ENCODE peak calls at places on chromosomes 4 and X, in six cellular contexts. K is breast epithelium, T is right lobe of liver, G is A549, L is prostate gland, N is GM12892. O is an unnamed sample.
A peak's percentile ranks its signal among the peaks of the same experiment; 100 is the strongest.

GRCh38 chr4:159639924-159640323 is 537.0 kb downstream of the RAPGEF2 start:
- DNase-seq in K (no peak), T (no peak), G (no peak), L (no peak), N (no peak), O (no peak)

GRCh38 chrX:119423631-119424030 is 24.5 kb downstream of the SLC25A43 start:
- DNase-seq in K (no peak), T (no peak), G (no peak), L (no peak), N (no peak), O (no peak)

GRCh38 chrX:150507251-150507856 is 61.1 kb upstream of the MTM1 start:
- DNase-seq in K (no peak), T (peak; percentile 65), G (no peak), L (no peak), N (no peak), O (no peak)

GRCh38 chr4:1471443-1472147 is 65.4 kb upstream of the NKX1-1 start:
- DNase-seq in K (peak; percentile 22), T (peak; percentile 37), G (no peak), L (no peak), N (no peak), O (no peak)

GRCh38 chr4:36244257-36245084 is at the start of gene ARAP2:
- DNase-seq in K (peak; percentile 59), T (peak; percentile 71), G (peak; percentile 15), L (peak; percentile 73), N (peak; percentile 60), O (peak; percentile 57)

GRCh38 chrX:124280294-124280902 is 52.1 kb upstream of the TEX13D start:
- DNase-seq in K (no peak), T (no peak), G (no peak), L (no peak), N (no peak), O (no peak)

GRCh38 chr4:75037253-75037652 is 104.3 kb downstream of the PARM1 start:
- DNase-seq in K (no peak), T (no peak), G (no peak), L (no peak), N (no peak), O (no peak)

GRCh38 chr4:80362578-80363181 is 27.1 kb downstream of the CFAP299 start:
- DNase-seq in K (no peak), T (no peak), G (no peak), L (no peak), N (no peak), O (peak; percentile 29)

GRCh38 chrX:139875831-139876230 is 57.0 kb downstream of the ATP11C start:
- DNase-seq in K (no peak), T (no peak), G (no peak), L (no peak), N (no peak), O (no peak)

GRCh38 chr4:184453402-184454160 is 20.8 kb downstream of the IRF2 start:
- DNase-seq in K (no peak), T (no peak), G (no peak), L (peak; percentile 27), N (peak; percentile 30), O (no peak)

GRCh38 chr4:19214591-19214990 is 1037.1 kb upstream of the SLIT2 start:
- DNase-seq in K (no peak), T (no peak), G (no peak), L (no peak), N (no peak), O (no peak)

GRCh38 chr4:32261196-32261595 is 1541.0 kb downstream of the PCDH7 start:
- DNase-seq in K (no peak), T (no peak), G (no peak), L (no peak), N (no peak), O (no peak)

GRCh38 chr4:8747896-8748575 is 123.6 kb downstream of the HMX1 start:
- DNase-seq in K (peak; percentile 39), T (no peak), G (no peak), L (no peak), N (no peak), O (no peak)

GRCh38 chr4:168589154-168589553 is 92.3 kb downstream of the PALLD start:
- DNase-seq in K (no peak), T (no peak), G (peak; percentile 46), L (peak; percentile 20), N (no peak), O (peak; percentile 11)

GRCh38 chr4:80071643-80072606 is 1.1 kb downstream of the ANTXR2 start:
- DNase-seq in K (peak; percentile 52), T (peak; percentile 70), G (no peak), L (peak; percentile 44), N (peak; percentile 6), O (peak; percentile 27)

GRCh38 chrX:74535211-74535621 is 79.2 kb downstream of the RLIM start:
- DNase-seq in K (no peak), T (no peak), G (no peak), L (peak; percentile 4), N (no peak), O (peak; percentile 0)

GRCh38 chr4:107824367-107825071 is at the start of gene SGMS2:
- DNase-seq in K (peak; percentile 89), T (peak; percentile 87), G (peak; percentile 68), L (peak; percentile 92), N (peak; percentile 13), O (peak; percentile 17)

GRCh38 chr4:175339100-175339707 is 421.0 kb downstream of the ADAM29 start:
- DNase-seq in K (no peak), T (no peak), G (no peak), L (no peak), N (no peak), O (no peak)

DNA sequence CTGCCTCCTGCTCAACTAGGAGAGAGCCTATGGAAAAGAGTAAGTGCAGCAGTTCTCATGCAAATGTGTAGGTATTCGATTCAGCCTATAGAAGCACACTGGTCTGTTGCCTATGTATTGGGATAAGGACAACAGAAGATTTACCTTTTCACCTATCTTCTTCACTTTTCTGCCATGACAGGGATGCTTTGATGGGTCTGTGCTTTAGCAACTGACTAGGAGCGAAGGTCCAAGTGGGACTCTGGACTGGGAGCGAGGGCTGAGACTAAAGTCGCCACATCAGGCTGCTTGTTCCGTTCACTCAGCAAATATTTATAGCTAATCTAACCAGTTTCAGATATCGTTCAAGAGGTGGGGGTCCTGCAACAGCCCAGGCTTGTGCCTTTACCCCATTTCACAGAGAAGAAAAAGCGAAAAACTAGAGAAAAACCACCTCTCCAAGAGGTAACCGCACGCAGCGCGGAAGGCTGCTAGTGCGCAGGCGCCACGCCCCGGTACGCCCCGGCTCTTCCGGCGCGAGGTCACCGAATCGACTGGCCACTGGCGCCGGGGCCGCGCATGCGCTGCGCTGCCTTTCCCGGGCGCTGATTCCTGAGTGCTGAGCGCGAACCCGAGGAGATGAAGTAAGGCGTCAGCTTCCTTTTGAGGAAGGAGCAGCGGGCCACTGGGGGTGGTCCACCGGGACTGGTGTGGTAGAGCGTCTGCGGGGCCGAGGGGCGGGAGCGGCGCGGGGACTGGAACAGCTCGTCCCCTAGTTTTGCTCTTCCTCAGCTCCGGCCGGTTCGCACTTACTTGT is at the start of gene RBMX2:
- DNase-seq in K (peak; percentile 58), T (peak; percentile 80), G (peak; percentile 88), L (peak; percentile 46), N (peak; percentile 72), O (peak; percentile 80)
- TF ChIP-seq POLR2A in K (no peak), T (peak; percentile 37), G (peak; percentile 69), L (peak; percentile 39), N (peak; percentile 73), O (peak; percentile 78)

DNA sequence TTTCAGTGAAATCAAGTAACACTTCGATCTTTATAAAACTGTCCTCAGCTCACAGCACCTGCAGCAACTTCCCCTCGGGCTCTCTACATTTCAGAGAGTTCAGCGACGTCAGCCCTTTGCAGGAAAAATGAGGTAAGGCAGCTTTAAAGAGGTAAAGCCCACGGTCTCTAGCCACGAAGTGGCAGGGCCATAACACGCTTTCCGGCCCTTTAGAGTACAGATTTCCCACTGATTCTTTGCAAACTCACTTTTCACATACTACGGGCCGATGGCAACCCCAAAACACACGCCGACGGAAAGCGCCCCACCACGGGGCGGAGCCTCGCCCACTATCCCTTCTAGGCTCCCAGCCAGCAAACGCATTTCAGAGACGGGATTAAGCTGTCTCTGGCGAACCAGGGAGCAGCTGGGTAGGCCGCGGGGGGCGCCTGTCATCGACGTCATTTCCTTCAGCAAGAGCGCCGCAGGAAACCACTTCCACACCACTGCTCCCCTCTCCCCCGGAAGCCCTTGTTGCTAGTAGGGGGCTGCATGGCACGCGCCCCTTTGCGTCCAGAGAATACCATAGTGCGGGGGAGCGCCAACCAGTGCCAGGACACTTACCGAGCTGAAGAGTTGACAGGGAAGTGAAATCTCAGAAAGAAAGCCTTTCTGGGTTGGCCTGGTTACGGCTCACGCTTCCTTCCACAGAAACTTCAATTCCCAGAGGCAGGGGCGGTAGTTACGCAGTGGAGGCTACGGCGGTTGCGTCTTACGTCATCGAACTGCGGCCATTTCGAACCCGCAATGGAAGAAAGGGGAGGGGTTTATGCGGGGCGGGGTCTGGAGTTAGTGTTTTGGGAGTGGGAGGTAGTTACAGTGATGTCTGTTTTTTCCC is at the start of gene TRMT10A:
- DNase-seq in K (peak; percentile 95), T (peak; percentile 99), G (peak; percentile 70), L (peak; percentile 97), N (peak; percentile 72), O (peak; percentile 97)
- TF ChIP-seq POLR2A in K (peak; percentile 60), T (peak; percentile 83), G (peak; percentile 22), L (peak; percentile 37), N (peak; percentile 75), O (peak; percentile 85)

DNA sequence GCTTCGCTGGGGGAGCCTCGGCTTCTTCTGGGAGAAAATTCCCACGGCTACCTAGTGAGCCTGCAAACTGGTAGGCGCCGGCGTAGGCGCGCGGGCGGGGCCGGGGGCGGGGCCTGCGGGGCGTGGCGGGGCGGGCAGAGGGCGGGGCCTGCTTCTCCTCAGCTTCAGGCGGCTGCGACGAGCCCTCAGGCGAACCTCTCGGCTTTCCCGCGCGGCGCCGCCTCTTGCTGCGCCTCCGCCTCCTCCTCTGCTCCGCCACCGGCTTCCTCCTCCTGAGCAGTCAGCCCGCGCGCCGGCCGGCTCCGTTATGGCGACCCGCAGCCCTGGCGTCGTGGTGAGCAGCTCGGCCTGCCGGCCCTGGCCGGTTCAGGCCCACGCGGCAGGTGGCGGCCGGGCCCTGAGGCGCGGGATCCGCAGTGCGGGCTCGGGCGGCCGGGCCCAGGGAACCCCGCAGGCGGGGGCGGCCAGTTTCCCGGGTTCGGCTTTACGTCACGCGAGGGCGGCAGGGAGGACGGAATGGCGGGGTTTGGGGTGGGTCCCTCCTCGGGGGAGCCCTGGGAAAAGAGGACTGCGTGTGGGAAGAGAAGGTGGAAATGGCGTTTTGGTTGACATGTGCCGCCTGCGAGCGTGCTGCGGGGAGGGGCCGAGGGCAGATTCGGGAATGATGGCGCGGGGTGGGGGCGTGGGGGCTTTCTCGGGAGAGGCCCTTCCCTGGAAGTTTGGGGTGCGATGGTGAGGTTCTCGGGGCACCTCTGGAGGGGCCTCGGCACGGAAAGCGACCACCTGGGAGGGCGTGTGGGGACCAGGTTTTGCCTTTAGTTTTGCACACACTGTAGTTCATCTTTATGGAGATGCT is at the start of gene HPRT1:
- DNase-seq in K (peak; percentile 61), T (peak; percentile 86), G (peak; percentile 42), L (peak; percentile 81), N (peak; percentile 44), O (peak; percentile 89)
- TF ChIP-seq POLR2A in K (no peak), T (peak; percentile 56), G (peak; percentile 36), L (peak; percentile 37), N (peak; percentile 62), O (peak; percentile 48)

DNA sequence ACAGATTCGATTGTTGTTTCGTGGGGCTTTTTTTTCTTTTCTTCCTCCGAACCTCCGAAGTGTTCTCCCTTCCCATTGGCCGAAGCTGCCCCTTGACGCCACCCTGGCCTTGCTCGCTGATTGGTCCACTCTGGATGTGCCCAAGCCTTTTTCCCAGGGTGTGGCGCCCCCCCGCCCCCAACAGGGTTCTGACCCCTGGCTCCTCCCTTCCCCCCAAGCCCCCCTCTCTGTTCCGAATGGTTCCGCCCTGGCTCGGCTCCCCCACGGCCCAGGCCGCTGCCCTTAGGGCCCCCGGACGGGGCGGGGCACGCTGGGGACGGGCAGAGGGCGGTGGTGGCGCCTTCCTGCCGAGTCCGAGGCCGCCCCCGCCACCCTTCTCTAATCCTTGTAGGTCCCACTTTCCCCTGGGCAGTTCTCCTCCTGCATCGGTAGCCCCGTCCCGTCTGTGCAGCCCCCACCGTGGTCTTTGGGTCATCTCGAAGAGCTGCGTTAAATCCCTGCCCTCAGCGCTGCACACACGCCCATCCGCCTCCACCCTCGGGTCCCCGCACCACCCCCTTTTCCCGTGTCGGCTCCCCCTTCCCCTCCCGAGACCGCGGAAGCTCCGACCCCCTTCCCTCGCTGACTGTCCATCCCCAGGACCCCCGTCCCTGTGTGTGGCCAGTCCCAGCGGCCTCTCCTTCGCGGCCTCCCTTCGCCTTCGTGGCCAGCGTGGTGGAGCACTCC is 25.6 kb downstream of the UTP14A start:
- DNase-seq in K (peak; percentile 88), T (peak; percentile 84), G (peak; percentile 95), L (peak; percentile 85), N (peak; percentile 68), O (peak; percentile 88)
- TF ChIP-seq POLR2A in K (no peak), T (peak; percentile 15), G (peak; percentile 58), L (peak; percentile 13), N (no peak), O (no peak)

O was measured in erythroblast.